ENCODE peak calls at places on chromosomes 5 and 9, in five cellular contexts. Z is A549, M is GM12878, S is SK-N-SH, K is K562. J is an unnamed sample.

GRCh38 chr5:176454724-176455394 is 6.7 kb downstream of the FAF2 start:
- DNase-seq in Z (no peak), M (no peak), S (no peak), K (no peak), J (no peak)

GRCh38 chr5:153658151-153658550 is 167.7 kb downstream of the GRIA1 start:
- DNase-seq in Z (no peak), M (no peak), S (no peak), K (no peak), J (no peak)

GRCh38 chr9:101480386-101480785 is 44.8 kb upstream of the ALDOB start:
- DNase-seq in Z (no peak), M (no peak), S (no peak), K (no peak), J (no peak)

GRCh38 chr9:109453210-109453842 is 44.8 kb downstream of the PTPN3 start:
- DNase-seq in Z (peak), M (no peak), S (peak), K (no peak), J (peak)

GRCh38 chr9:124557895-124558294 is 50.7 kb upstream of the NR5A1 start:
- DNase-seq in Z (no peak), M (no peak), S (no peak), K (no peak), J (no peak)

GRCh38 chr9:114606597-114607207 is 4.4 kb upstream of the TMEM268 start:
- DNase-seq in Z (no peak), M (no peak), S (no peak), K (no peak), J (peak)

GRCh38 chr9:12681620-12682019 is 11.6 kb upstream of the TYRP1 start:
- DNase-seq in Z (no peak), M (no peak), S (no peak), K (no peak), J (peak)

GRCh38 chr9:107874591-107875374 is 385.2 kb upstream of the KLF4 start:
- DNase-seq in Z (no peak), M (no peak), S (no peak), K (no peak), J (no peak)

GRCh38 chr9:4228606-4229005 is 71.3 kb downstream of the GLIS3 start:
- DNase-seq in Z (no peak), M (no peak), S (peak), K (no peak), J (peak)

GRCh38 chr9:136686794-136687711 is at the start of gene AGPAT2:
- DNase-seq in Z (peak), M (no peak), S (peak), K (peak), J (peak)

GRCh38 chr5:3590967-3591900 is 4.4 kb upstream of the IRX1 start:
- DNase-seq in Z (no peak), M (no peak), S (peak), K (no peak), J (no peak)

GRCh38 chr9:113421726-113422125 is 11.2 kb downstream of the C9orf43 start:
- DNase-seq in Z (no peak), M (no peak), S (no peak), K (no peak), J (no peak)
- TF ChIP-seq RCOR1 in Z (no peak), M (no peak), S (no peak), K (no peak), J (no peak)

DNA sequence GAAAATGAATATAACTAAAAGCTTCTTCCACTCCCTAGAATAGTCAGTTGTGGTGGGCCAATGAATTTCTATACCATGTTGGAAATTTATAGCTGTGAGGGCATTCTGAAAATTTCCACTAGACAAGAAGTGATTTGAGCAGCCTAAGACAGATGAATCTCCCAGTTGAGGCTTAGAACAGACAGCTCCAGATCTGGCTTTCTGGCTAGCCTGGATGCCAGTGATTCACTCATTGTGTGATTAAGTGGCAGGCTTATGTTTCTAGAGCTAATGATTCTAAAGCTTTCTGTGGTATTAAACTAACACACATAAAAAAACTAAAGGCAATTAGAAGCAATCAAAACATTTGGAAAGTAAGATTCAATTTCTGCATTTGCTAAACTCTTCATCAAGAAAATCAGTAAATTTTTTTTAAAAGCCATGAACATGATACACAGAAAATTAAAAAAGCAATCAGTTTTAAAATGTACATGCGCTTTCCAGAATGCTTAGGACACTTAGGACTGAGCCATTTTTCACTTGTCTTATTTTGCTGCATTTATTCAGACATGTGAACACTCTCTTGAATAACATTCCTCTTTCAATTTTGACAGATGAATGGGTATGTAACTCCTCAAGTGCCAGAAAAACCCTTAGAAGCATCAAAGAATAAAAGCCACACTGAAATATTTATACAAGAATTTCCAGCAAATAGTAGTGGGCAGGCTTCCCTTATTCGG is 100.5 kb upstream of the GNAQ start:
- DNase-seq in Z (no peak), M (no peak), S (no peak), K (no peak), J (no peak)
- H3K4me3 ChIP-seq in Z (no peak), M (peak), S (no peak), K (no peak), J (peak)

GRCh38 chr9:135149876-135150275 is 62.4 kb downstream of the OLFM1 start:
- DNase-seq in Z (no peak), M (no peak), S (no peak), K (no peak), J (no peak)
- TF ChIP-seq RCOR1 in Z (no peak), M (no peak), S (no peak), K (no peak), J (no peak)

DNA sequence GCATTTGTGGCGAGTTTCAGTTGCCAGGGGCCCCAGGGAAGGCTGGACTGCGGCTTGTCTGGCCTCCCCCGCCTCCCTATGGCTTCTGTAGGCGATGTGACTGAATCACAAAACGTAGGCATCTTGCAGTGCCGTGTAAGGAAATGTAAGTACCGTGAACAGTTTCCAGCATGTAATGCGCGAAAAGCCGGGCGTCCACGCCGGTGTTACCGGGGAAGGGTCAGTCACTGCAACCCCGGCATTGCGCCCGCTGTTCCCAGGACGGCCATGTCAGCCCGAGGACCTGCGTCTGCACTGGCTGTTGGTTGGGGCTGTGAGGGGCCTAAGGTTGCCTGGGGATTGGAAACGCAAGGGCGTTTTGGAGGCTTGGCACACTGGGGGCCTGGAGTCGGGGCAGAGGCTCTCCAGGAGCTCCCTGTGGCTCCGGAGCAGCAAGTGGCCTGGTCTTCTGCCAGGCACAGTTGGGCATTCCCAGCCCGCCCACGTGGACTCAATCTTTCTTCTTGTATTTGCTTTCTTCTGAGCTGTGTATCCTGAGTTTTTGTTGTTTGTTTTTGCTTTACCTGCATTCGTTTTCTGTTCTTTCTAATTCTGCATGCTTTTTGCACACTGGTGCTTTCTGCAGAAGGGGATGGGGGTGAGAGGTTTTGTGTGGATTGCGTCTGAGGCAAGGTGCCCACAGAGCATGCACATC is 36.9 kb upstream of the PLEKHG4B start:
- DNase-seq in Z (no peak), M (no peak), S (no peak), K (no peak), J (no peak)
- H3K4me3 ChIP-seq in Z (no peak), M (no peak), S (no peak), K (no peak), J (no peak)

GRCh38 chr9:88748566-88749238 is 213.7 kb downstream of the NXNL2 start:
- DNase-seq in Z (no peak), M (no peak), S (no peak), K (no peak), J (peak)
- TF ChIP-seq RCOR1 in Z (no peak), M (no peak), S (no peak), K (no peak), J (no peak)

DNA sequence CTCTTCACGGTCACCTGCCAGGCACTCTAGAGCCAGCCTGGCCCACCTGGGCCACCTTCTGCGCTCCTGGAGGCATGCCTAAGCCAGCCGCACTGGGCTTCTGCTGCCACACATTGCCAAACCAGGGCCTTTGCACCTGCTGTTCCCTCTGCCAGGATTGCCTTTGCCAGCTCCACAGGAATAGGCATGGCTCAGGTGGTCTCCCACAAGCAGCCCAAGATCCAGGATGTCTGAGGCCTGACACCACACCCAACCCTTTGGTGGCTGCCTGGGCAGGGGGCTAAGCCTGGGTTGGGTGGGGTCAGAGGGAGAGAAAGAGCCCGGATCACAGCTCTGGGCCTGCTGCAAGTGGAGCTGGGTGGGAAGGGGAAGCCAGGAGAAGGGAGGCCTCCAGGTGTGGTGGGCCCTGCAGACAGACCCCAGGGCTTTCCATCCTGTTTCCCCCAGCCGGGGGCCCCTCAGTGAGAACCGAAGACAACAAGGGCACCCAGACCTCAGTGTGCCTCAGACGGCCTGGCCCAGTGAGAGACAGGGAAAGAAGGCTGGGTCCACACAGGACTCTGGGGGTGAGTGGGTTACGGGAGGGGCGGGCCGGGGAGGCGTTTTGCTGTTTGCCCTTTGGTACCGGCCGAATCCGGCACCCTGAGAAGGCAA is 671 bp upstream of the SUSD3 start:
- DNase-seq in Z (no peak), M (no peak), S (no peak), K (no peak), J (no peak)
- H3K4me3 ChIP-seq in Z (no peak), M (no peak), S (no peak), K (no peak), J (no peak)

J was measured in IMR-90.